ENCODE peak calls at places on chromosomes 13 and 19, in seven cellular contexts. M, V, J, K, B, D and S are unnamed samples.

GRCh38 chr13:102708211-102708610 is 13.4 kb upstream of the METTL21C start:
- DNase-seq in M (no peak), B (no peak), V (no peak), D (no peak), J (no peak), K (no peak), S (no peak)

GRCh38 chr13:51283361-51283760 is 56.1 kb upstream of the SERPINE3 start:
- DNase-seq in B (no peak), D (no peak), V (no peak), K (no peak), M (no peak), J (no peak), S (no peak)

GRCh38 chr19:33054623-33055022 is 10.1 kb downstream of the RHPN2 start:
- DNase-seq in M (no peak), V (no peak), K (no peak), D (no peak), B (no peak), J (peak), S (no peak)

GRCh38 chr19:50695251-50696064 is 24.1 kb downstream of the SHANK1 start:
- DNase-seq in J (no peak), B (no peak), K (no peak), D (peak), M (no peak), V (no peak), S (no peak)

GRCh38 chr13:51475727-51476521 is 23.1 kb upstream of the INTS6 start:
- DNase-seq in D (no peak), V (no peak), K (no peak), M (peak), B (no peak), J (no peak), S (peak)

GRCh38 chr13:60538566-60538965 is 141.5 kb downstream of the TDRD3 start:
- DNase-seq in K (no peak), M (no peak), D (no peak), V (no peak), B (no peak), J (no peak), S (no peak)

GRCh38 chr13:42174344-42175162 is 97.4 kb upstream of the AKAP11 start:
- DNase-seq in M (no peak), D (peak), B (no peak), K (no peak), V (no peak), J (no peak), S (no peak)

GRCh38 chr19:44689290-44690130 is 9.4 kb upstream of the CEACAM16 start:
- DNase-seq in M (peak), D (peak), J (peak), B (peak), V (peak), K (peak), S (peak)

GRCh38 chr19:18468517-18468916 is 30.6 kb upstream of the ISYNA1 start:
- DNase-seq in K (no peak), V (no peak), M (no peak), D (no peak), J (no peak), B (peak), S (no peak)

GRCh38 chr13:46749951-46750350 is 47.0 kb downstream of the ESD start:
- DNase-seq in K (no peak), V (no peak), B (no peak), J (no peak), M (no peak), D (no peak), S (no peak)

GRCh38 chr19:10717054-10717355 is 874 bp upstream of the DNM2 start:
- DNase-seq in V (no peak), D (no peak), J (no peak), B (no peak), M (no peak), K (no peak), S (no peak)
- H3K4me3 ChIP-seq in V (peak), D (no peak), J (no peak), B (no peak), M (peak), K (peak), S (peak)

DNA sequence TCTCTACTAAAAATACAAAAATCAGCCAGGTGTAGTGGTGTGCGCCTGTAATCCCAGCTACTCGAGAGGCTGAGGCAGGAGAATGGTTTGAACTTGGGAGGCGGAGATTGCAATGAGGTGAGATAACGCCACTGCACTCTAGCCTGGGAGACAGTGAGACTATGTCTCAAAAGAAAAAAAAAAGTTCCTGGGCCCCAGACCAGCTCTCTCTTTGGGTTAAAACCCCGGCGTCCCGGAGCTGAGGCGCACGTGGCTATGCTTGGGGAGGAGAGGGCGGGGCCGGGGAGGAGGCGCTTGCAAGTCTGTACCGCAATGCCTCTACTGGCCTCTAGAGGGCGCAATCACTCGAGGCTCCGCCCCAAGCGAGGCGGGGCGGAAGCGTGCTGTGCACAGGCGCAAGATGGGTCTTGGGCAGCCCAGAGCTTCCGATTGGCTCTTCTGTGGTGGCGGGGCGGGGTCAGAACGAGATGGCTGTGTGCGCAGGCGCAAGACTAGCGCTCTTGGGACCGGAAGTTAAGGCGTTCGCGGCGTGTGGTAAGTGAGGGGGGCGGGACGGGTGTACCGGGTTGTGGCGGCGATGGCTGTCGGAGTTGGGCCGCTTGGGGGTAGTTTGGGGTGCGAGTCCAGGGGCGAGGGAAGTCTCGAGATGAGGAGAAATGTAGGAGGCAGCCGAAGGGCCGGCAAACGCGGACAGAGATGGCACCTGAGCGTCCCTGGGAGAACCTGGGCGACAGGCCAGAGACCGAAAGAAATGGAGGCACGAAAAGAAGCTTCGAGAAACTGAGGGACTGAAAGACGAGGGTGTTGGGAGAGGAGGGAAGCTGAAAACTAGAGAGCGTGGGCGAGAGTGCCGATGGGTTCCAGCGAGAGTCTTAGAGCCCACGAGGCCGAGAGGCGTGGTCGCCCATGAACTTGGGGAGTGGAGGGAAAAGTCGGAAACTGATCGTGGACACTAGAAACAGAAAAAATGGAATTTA is at the start of gene DHX34:
- DNase-seq in J (peak), V (peak), B (peak), D (peak), M (peak), K (peak), S (peak)
- TF ChIP-seq CTCF in J (no peak), V (peak), B (peak), D (peak), M (peak), K (peak), S (peak)

DNA sequence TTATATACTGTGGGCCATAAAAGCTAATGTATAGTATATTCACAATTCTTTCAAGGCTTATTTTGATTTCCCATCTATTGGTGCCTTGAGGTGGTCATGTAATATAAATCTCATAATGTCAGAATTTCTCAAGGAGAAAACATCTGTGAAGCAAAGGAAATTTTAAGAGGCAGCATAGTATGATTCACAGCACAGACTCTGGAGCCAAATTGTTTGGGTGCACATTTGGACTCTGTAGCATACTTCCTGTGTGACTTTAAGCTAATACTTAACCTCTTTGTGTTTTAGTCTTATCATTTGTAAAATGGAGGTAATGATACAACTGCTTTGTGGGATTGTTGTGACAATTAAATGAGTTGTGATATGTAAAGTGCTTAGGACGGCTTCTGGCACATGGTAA is 67.6 kb downstream of the PIBF1 start:
- DNase-seq in V (no peak), D (no peak), J (no peak), M (peak), B (no peak), K (no peak), S (peak)
- H3K4me3 ChIP-seq in V (no peak), D (no peak), J (no peak), M (no peak), B (no peak), K (no peak), S (no peak)

GRCh38 chr13:67416047-67416925 is 186.2 kb upstream of the PCDH9 start:
- DNase-seq in B (peak), D (no peak), V (peak), M (peak), J (no peak), K (no peak), S (peak)
- TF ChIP-seq CTCF in B (no peak), D (peak), V (peak), M (peak), J (no peak), K (no peak), S (peak)

DNA sequence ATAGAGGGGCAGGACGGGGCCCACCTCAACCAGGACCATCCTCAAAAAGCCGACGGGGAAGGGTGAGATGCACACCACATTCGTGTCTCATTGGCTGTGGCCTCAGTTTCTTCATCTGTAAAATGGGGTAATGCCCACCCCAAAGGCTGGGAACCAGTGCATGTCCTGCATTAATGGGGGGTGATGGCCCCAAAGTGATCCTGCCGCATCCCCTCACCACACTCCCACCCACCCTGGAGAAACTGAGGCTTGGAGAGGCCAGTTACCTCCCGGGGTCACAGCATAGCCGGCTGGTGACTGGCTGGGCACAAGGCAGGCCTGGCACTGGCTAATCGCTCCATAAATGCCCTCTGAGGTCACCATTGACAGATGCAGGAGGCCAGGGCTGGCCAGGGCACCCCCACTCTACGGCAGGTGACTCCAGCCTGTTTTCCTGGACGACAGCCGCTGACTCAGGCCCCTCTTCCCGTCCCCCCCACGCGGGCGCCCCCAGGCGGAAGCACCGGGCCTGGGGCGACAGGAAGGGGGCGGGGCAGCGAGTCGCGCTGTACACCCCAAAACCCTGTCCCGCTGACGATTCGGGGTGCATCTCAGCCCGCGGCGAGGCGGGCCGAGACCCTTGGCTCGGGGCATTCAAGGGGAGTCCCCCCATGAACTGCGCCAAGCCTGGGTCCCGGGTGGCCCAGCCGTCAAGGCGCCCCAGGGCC is 483 bp upstream of the MIDN start:
- DNase-seq in B (peak), J (peak), D (no peak), M (peak), K (peak), V (peak), S (no peak)
- H3K4me3 ChIP-seq in B (peak), J (no peak), D (peak), M (peak), K (peak), V (peak), S (peak)

DNA sequence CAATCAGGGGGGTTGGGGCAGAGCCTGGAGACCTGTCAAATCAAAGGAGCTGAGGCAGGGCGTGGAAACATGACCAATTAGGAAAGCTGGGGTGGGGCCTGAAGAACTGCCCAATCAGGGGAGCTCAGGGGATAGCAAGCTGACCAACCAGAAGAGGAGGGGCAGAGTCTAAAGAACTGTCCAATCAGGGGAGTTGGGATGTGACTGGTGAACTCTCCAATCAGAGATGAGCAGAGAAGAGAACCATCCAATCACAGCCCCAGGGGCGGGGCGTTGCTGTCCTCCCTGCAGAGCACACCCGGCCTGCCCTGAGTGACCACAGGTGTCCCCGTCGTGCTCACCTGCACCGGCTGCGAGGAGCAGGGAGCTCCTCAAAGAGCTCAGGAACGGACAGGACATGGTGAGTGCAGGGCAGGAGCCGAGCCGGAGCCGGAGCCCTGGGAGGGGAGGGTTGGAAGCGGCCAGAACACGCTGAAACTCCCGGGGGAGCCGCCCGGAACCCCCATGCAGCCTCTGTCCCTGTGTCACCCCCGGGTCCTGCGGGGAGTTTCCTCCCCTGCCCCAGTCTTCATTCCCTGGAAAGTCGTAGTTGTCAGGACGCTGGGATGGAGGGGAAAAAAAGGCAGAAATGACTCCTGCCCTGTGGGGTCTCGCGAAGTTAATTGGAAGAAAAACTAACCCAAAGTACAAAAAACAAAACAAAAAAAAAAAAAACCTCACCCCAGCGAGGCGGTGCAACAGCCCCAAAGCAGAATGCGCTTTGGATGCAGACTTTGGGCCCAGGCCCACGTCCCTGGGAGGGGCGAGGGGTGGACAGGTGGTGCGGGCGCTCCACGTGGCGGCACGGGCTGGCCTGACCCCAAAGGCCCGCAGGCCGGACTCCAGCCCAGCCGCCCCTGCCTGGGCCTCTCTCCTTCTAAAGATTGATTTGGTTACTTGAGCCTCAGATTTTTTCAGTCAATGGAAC is at the start of gene ZNF556:
- DNase-seq in M (peak), D (peak), B (no peak), J (no peak), V (peak), K (no peak), S (no peak)
- TF ChIP-seq CTCF in M (no peak), D (no peak), B (no peak), J (no peak), V (no peak), K (no peak), S (no peak)

GRCh38 chr13:98484289-98485219 is 92.4 kb downstream of the STK24 start:
- DNase-seq in M (peak), D (peak), B (peak), K (peak), V (peak), J (peak), S (peak)
- H3K4me3 ChIP-seq in M (peak), D (no peak), B (no peak), K (no peak), V (no peak), J (no peak), S (no peak)

DNA sequence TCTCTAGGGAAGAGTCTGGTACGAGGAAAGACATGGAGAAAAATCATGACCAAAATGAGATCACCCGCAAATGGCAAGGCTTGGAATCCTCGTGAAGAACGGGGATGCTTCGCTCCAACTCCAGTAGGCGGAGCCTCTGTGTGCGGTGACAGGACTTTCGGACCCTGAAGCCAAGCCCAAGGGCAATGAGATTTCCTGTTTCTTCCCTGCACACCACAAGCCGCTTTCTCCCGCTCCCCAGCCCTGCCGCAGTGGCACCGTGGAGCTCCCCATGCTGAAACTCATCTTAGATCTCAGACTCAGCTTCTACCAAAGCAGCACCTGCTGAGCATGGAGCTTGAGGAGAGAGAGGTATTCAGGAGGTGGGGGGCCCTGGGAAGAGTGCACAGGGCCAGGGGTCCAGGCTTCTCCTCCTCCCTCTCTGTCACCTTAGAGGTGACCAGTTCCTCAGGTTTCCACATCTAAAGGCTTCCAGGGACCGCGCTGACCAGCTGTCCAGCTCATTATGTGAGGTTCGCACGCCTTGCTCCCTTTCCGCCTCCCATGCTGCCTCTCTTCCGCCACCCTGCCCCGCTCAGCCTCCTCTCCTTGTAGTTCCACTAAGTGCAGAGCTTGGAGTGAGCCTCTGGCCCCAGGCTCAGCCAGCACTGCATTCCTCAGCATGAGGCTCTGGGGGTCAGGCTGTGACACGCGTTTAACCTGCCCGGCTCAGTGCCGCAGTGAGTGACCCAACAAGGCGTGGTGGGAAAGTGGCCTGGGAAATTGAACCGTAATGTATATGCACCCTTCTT is 153.8 kb upstream of the SOX1 start:
- DNase-seq in V (no peak), J (no peak), M (no peak), K (no peak), D (no peak), B (no peak), S (no peak)
- TF ChIP-seq CTCF in V (no peak), J (no peak), M (no peak), K (no peak), D (no peak), B (no peak), S (no peak)

DNA sequence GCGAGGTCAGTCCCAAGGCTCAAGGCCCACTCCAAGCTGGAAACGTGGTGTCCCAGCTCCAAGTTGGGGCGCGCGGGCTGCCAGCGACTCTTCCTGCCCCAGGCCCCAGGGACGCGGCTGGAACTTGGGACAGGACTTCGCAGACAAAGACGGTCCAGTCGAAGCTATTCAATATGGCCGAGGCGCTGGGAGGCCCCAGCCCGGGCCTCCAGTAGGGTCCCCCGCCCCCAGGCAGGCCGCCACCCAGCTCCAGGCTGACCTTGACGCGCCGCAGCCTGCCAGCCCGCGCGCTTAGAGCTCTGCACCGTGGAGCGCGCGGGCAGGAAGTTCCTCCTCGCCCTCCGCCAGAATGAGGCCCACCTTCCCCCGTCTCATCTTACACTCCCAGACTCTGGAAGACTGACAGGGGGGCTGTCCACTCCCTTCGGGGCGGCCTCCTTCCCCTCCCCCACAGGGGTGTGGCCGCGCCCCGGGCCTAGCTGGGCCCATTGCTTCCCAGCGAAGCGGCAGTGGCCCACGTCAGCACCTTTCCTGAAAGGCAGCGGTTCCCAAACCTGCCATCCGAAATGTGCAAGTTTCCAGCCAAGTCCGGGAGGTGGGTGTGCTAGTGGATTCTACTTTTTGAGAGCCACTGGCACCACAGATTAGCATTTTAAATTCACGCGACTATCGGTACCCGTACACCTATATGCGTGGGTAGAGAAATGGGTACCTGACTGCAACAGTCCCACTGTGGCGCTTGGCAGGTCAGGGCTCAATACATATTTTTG is at the start of gene CCDC8:
- DNase-seq in B (peak), D (peak), K (no peak), V (no peak), M (peak), J (no peak), S (peak)
- H3K4me3 ChIP-seq in B (peak), D (peak), K (no peak), V (no peak), M (peak), J (peak), S (peak)

GRCh38 chr13:81487151-81487550 is 1146.2 kb upstream of the SPRY2 start:
- DNase-seq in B (no peak), M (peak), D (no peak), J (no peak), V (no peak), K (no peak), S (no peak)
- TF ChIP-seq CTCF in B (no peak), M (no peak), D (no peak), J (no peak), V (no peak), K (no peak), S (no peak)